ENCODE peak calls at places on chromosomes 12 and 14, in eight cellular contexts. T is naive B cell, I is NCI-H774, F is NCI-H1092, B is H54, W is thoracic aorta, G is GM12865, C is T-helper 1 cell. D is an unnamed sample.

GRCh38 chr12:51744235-51744634 is 104.3 kb downstream of the FIGNL2 start:
- DNase-seq in I (no peak), G (no peak), B (no peak), F (no peak), C (no peak), W (no peak), T (no peak), D (no peak)

GRCh38 chr12:6538420-6539275 is 4.3 kb downstream of the GAPDH start:
- DNase-seq in T (no peak), C (no peak), G (peak; percentile 77), B (no peak), I (no peak), F (no peak), W (no peak), D (no peak)

GRCh38 chr12:70080577-70080976 is 162.7 kb upstream of the CNOT2 start:
- DNase-seq in T (peak; percentile 31), G (no peak), W (no peak), B (no peak), C (no peak), F (no peak), I (no peak), D (no peak)

GRCh38 chr12:65622056-65622455 is 202.2 kb upstream of the HMGA2 start:
- DNase-seq in T (no peak), I (no peak), C (no peak), W (no peak), F (no peak), B (no peak), G (no peak), D (no peak)

GRCh38 chr14:71680733-71681387 is 251.4 kb upstream of the RGS6 start:
- DNase-seq in I (no peak), F (no peak), W (no peak), C (no peak), G (no peak), B (no peak), T (no peak), D (no peak)

GRCh38 chr14:103880334-103880985 is 33.1 kb upstream of the PPP1R13B start:
- DNase-seq in G (no peak), B (peak; percentile 57), C (peak; percentile 17), W (peak; percentile 32), I (no peak), T (no peak), F (peak; percentile 36), D (peak; percentile 46)

GRCh38 chr12:45290218-45290609 is 74.3 kb downstream of the ANO6 start:
- DNase-seq in F (no peak), T (no peak), I (no peak), B (no peak), C (no peak), G (no peak), W (no peak), D (no peak)

GRCh38 chr12:65208957-65209654 is 39.7 kb downstream of the LEMD3 start:
- DNase-seq in I (no peak), T (no peak), W (no peak), C (no peak), F (no peak), B (no peak), G (no peak), D (no peak)

GRCh38 chr14:102838531-102838930 is 61.3 kb downstream of the TRAF3 start:
- DNase-seq in B (no peak), I (no peak), F (no peak), W (no peak), G (no peak), C (no peak), T (no peak), D (no peak)

GRCh38 chr12:4438834-4439596 is 6.6 kb downstream of the FGF6 start:
- DNase-seq in C (no peak), I (no peak), F (no peak), G (peak; percentile 27), B (no peak), T (peak; percentile 10), W (no peak), D (no peak)